ENCODE peak calls at places on chromosomes 3 and 15, in four cellular contexts. Z, C, E and L are unnamed samples.

GRCh38 chr3:52606373-52607085 is 70.1 kb downstream of the UQCC5 start:
- DNase-seq in Z (peak; percentile 67), C (peak; percentile 89), E (peak; percentile 14), L (no peak)

GRCh38 chr3:176219970-176220369 is 977.3 kb downstream of the TBL1XR1 start:
- DNase-seq in Z (no peak), C (no peak), E (no peak), L (peak; percentile 72)

GRCh38 chr15:72771329-72771725 is 12.2 kb downstream of the ADPGK start:
- DNase-seq in Z (no peak), C (no peak), E (no peak), L (no peak)

GRCh38 chr3:43034200-43034599 is 55.1 kb downstream of the GASK1A start:
- DNase-seq in Z (no peak), C (no peak), E (no peak), L (peak; percentile 29)

GRCh38 chr3:188950832-188951489 is 220.8 kb upstream of the TPRG1 start:
- DNase-seq in Z (peak; percentile 60), C (peak; percentile 60), E (no peak), L (no peak)

GRCh38 chr3:184700759-184701158 is 11.1 kb downstream of the MAGEF1 start:
- DNase-seq in Z (no peak), C (no peak), E (no peak), L (no peak)

GRCh38 chr3:43017593-43018195 is 38.6 kb downstream of the GASK1A start:
- DNase-seq in Z (no peak), C (no peak), E (no peak), L (peak; percentile 33)

GRCh38 chr3:111128884-111129283 is 57.3 kb downstream of the NECTIN3 start:
- DNase-seq in Z (no peak), C (no peak), E (no peak), L (peak; percentile 33)

GRCh38 chr3:43997788-43998373 is 243.8 kb upstream of the TOPAZ1 start:
- DNase-seq in Z (no peak), C (no peak), E (no peak), L (peak; percentile 73)

GRCh38 chr3:138972941-138973340 is 25.9 kb downstream of the FOXL2NB start:
- DNase-seq in Z (no peak), C (no peak), E (no peak), L (no peak)

GRCh38 chr3:102511168-102511567 is 76.4 kb downstream of the ZPLD1 start:
- DNase-seq in Z (no peak), C (no peak), E (no peak), L (no peak)

GRCh38 chr15:48191574-48192225 is at the start of gene CTXN2:
- DNase-seq in Z (no peak), C (no peak), E (no peak), L (peak; percentile 58)

GRCh38 chr3:17433866-17434265 is 308.6 kb downstream of the TBC1D5 start:
- DNase-seq in Z (no peak), C (no peak), E (no peak), L (no peak)

GRCh38 chr3:17431477-17432045 is 310.9 kb downstream of the TBC1D5 start:
- DNase-seq in Z (no peak), C (no peak), E (no peak), L (no peak)

GRCh38 chr3:17430574-17430973 is 311.9 kb downstream of the TBC1D5 start:
- DNase-seq in Z (no peak), C (no peak), E (no peak), L (no peak)

GRCh38 chr3:17432237-17432636 is 310.2 kb downstream of the TBC1D5 start:
- DNase-seq in Z (no peak), C (no peak), E (no peak), L (no peak)

GRCh38 chr3:17431004-17431403 is 311.4 kb downstream of the TBC1D5 start:
- DNase-seq in Z (peak; percentile 9), C (peak; percentile 19), E (peak; percentile 25), L (no peak)
- TF ChIP-seq CTCF in Z (peak; percentile 49), C (peak; percentile 33), E (peak; percentile 48), L (peak; percentile 75)

DNA sequence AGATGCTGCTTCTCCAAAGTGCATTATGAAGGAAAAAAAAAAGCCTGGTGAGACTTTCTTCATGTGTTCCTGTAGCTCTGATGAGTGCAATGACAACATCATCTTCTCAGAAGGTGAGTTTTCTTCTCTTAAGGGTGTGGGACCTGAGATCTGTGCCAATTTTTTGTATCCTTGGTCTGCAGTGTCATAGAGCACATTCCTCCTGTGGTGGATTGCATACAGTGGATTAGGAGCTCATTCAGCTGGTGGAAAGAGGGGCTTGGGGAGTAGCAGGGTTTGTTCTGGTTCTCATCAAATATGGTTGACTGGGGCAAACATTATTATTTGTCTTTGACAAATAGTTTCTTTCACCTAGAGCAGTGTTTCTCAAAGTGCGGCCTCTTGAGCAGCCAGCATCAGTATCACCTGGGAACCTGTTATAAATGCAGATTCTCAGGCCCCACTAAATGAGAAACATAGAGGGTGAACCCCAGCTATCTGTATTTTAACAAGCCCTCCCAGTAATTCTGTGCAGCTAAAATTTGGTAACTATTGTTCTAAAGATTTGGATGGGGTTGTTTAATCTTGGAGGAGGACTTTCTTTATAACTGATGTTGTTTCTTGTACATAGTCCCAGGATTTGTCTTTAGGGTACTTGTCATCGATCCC is 44.1 kb downstream of the TGFBR2 start:
- DNase-seq in Z (no peak), C (no peak), E (no peak), L (no peak)
- H3K4me3 ChIP-seq in Z (no peak overlapping the region), C (no peak overlapping the region), E (no peak overlapping the region), L (no peak overlapping the region)

GRCh38 chr15:52651114-52651513 is 28.1 kb downstream of the ATOSA start:
- DNase-seq in Z (no peak), C (no peak), E (no peak), L (no peak)
- H3K9ac ChIP-seq in Z (no peak overlapping the region), C (no peak overlapping the region), E (peak overlapping the region; percentile 47), L (no peak overlapping the region)

DNA sequence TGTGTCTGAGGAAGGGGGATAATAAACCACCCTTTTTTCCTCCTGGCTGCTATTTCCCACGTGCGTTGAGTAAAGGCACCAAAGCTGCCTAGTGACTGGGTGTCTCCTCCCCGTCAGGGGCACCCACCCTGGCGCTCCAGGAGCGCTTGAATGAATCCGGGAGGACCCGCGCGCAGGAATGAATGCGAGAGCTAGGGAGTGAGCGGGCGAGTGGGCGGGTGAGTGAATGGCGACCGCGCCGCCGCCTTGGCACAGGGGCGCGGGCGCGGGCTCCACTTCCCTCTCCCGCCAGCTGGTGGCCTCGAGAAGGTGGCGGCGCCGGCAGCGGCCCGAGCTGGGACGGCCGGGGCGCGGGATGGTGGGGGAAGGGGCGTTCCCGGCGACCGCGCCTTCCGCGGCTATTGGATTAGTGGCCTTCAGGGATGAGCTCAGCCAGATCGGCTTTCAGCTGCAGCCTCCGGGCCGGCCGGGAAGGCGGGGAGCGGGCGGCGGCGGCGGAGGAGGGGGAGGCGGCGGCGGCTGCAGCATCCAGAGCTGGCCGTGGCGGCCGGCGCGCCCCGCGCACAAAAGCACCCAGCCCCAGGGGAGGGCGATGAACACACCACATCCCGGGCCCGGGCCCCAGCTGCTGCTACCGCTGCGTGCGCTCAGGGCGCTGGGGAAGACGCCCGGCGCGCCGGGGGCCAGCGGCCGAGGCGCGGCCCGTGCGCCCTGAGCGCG is at the start of gene SPSB4:
- DNase-seq in Z (peak; percentile 14), C (peak; percentile 28), E (no peak), L (peak; percentile 98)
- TF ChIP-seq CTCF in Z (no peak), C (peak; percentile 16), E (no peak), L (peak; percentile 79)

DNA sequence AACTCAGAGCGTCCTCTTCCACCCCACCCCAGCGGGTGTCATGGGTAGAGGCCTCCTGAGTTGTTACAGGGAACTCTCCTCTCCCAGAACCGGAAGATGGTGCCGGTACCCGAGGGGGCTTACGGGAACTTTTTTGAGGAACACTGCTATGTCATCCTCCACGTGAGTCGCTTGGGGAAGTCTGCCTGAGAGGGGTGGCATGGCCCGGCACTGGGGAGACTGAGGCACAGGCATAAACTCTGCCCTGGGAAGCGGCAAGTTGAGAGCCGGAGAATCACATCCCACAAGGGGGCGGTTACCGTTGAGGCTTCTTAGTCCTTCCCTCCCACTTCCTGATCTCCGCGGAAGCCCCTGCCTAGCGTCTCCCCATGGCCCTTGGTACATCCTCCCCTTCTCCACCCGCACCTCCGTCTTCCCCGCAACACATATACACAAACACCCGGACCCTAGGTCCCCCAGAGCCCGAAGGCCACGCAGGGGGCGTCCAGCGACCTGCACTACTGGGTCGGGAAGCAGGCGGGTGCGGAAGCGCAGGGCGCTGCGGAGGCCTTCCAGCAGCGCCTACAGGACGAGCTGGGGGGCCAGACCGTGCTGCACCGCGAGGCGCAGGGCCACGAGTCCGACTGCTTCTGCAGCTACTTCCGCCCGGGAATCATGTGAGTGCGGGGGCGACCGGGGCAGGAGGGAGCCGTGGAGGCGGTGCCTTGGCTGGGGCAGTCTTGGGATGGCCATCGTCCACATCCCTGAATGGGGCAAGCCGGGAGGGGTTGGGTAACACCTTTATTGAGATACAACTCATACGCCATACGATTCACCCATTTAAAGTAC is 3.4 kb downstream of the VILL start:
- DNase-seq in Z (no peak), C (no peak), E (peak; percentile 86), L (peak; percentile 80)
- H3K4me3 ChIP-seq in Z (no peak overlapping the region), C (no peak overlapping the region), E (peak overlapping the region; percentile 56), L (peak overlapping the region; percentile 61)

GRCh38 chr3:61568127-61568526 is 6.8 kb downstream of the PTPRG start:
- DNase-seq in Z (no peak), C (no peak), E (no peak), L (no peak)

GRCh38 chr3:61570813-61571212 is 9.4 kb downstream of the PTPRG start:
- DNase-seq in Z (no peak), C (no peak), E (no peak), L (no peak)

GRCh38 chr3:61572879-61573278 is 11.5 kb downstream of the PTPRG start:
- DNase-seq in Z (no peak), C (no peak), E (no peak), L (no peak)

GRCh38 chr3:61571516-61572336 is 10.4 kb downstream of the PTPRG start:
- DNase-seq in Z (no peak), C (no peak), E (no peak), L (peak; percentile 50)

GRCh38 chr3:61569856-61570255 is 8.5 kb downstream of the PTPRG start:
- DNase-seq in Z (peak; percentile 22), C (no peak), E (no peak), L (no peak)
- H3K9ac ChIP-seq in Z (no peak overlapping the region), C (no peak overlapping the region), E (no peak overlapping the region), L (no peak overlapping the region)

DNA sequence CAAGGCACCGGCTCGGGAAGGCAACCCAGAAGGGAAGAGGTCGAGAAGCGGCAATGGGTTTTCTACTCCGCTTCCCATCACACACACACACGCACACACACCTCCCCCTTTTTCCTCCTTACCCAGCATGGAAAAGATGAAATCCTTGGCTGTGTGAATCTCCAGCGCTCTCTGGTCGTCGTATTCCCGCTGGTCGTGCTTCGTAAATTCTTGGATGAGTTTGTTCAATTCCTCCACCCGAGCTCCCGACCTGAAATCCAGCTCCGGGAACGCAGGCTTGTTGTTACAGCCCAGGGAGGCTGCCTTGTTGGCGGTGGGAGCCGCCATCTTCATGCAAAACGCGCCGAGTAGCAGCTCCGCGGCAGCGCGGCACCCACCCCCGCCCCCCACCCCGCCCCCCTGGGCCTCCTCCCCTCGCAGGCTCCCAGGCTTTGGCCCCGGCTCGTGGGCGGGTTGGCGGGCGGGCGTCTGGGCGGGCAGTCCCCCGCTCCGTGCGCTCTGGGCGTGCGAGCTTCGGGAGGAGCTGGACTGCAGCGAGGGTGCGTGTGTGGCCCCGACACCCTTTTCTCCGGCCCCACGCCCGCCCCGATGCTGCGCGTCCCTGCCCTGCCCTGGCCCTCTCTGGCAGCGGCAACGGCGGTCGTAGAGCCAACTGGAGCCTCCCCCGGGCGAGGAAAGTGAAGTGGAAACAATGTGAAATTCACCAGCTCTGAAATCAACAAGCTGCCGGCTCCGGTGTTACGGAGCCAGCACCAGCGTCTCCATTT is at the start of gene MB21D2:
- DNase-seq in Z (peak; percentile 47), C (peak; percentile 69), E (peak; percentile 48), L (peak; percentile 92)
- TF ChIP-seq CTCF in Z (no peak), C (no peak), E (no peak), L (no peak)